ENCODE peak calls at places on chromosomes 13 and 19, in four cellular contexts. M, A, N and L are unnamed samples.

GRCh38 chr13:29901714-29902631 is 51.6 kb upstream of the UBL3 start:
- DNase-seq in N (peak), M (no peak), A (peak), L (no peak)

GRCh38 chr19:28990522-28990921 is 222.4 kb downstream of the UQCRFS1 start:
- DNase-seq in N (no peak), A (no peak), M (no peak), L (peak)

GRCh38 chr13:29423050-29423449 is 172.4 kb downstream of the SLC7A1 start:
- DNase-seq in A (no peak), N (no peak), M (no peak), L (no peak)

GRCh38 chr13:72489751-72490150 is 237.7 kb downstream of the MZT1 start:
- DNase-seq in N (no peak), M (no peak), A (no peak), L (no peak)

GRCh38 chr13:80224468-80224867 is 116.5 kb downstream of the SPRY2 start:
- DNase-seq in M (no peak), A (no peak), N (no peak), L (no peak)

GRCh38 chr13:25347156-25347555 is 24.6 kb upstream of the ATP8A2 start:
- DNase-seq in M (no peak), N (no peak), A (no peak), L (no peak)

GRCh38 chr13:50617134-50617721 is 226.3 kb downstream of the DLEU7 start:
- DNase-seq in M (no peak), A (no peak), N (no peak), L (no peak)

GRCh38 chr19:49210108-49210900 is 52.7 kb downstream of the TRPM4 start:
- DNase-seq in M (peak), N (no peak), A (no peak), L (peak)

GRCh38 chr13:98293570-98294142 is 116.6 kb upstream of the RNF113B start:
- DNase-seq in N (no peak), M (no peak), A (no peak), L (no peak)

GRCh38 chr13:38429916-38430315 is 80.3 kb downstream of the UFM1 start:
- DNase-seq in A (no peak), N (no peak), M (no peak), L (no peak)

GRCh38 chr13:51913421-51914136 is 51.8 kb downstream of the CCDC70 start:
- DNase-seq in N (no peak), A (no peak), M (no peak), L (peak)

GRCh38 chr13:44218501-44219240 is 155.0 kb upstream of the SERP2 start:
- DNase-seq in M (no peak), A (no peak), N (no peak), L (no peak)

GRCh38 chr19:18281082-18282020 is at the start of gene JUND:
- DNase-seq in N (peak), A (peak), M (peak), L (peak)

GRCh38 chr19:55638864-55639359 is 1.9 kb upstream of the ZNF580 start:
- DNase-seq in A (no peak), N (peak), M (no peak), L (peak)

GRCh38 chr13:88068316-88068715 is 397.1 kb downstream of the SLITRK5 start:
- DNase-seq in M (no peak), N (no peak), A (no peak), L (no peak)

GRCh38 chr13:113532156-113532806 is 41.8 kb upstream of the DCUN1D2 start:
- DNase-seq in A (no peak), M (peak), N (no peak), L (no peak)

GRCh38 chr13:111328111-111328802 is 7.8 kb downstream of the TEX29 start:
- DNase-seq in M (no peak), N (no peak), A (no peak), L (no peak)

GRCh38 chr19:4140237-4140711 is 13.2 kb upstream of the CREB3L3 start:
- DNase-seq in A (no peak), M (no peak), N (no peak), L (peak)

GRCh38 chr13:77565635-77566034 is 30.1 kb downstream of the SCEL start:
- DNase-seq in A (no peak), M (no peak), N (no peak), L (peak)

GRCh38 chr19:49591731-49592485 is 926 bp downstream of the PRR12 start:
- DNase-seq in N (peak), M (peak), A (no peak), L (peak)

GRCh38 chr19:32809754-32810153 is 59.8 kb downstream of the SLC7A9 start:
- DNase-seq in M (no peak), N (no peak), A (no peak), L (no peak)

GRCh38 chr19:55146648-55147218 is 2.3 kb downstream of the TNNT1 start:
- DNase-seq in A (no peak), N (no peak), M (no peak), L (no peak)

GRCh38 chr13:98839826-98840769 is 87.6 kb upstream of the SLC15A1 start:
- DNase-seq in N (no peak), A (no peak), M (peak), L (peak)

GRCh38 chr13:24008679-24009078 is 111.4 kb upstream of the C1QTNF9B start:
- DNase-seq in A (no peak), M (no peak), N (no peak), L (no peak)

GRCh38 chr13:28077231-28077630 is 23.1 kb downstream of the FLT3 start:
- DNase-seq in A (no peak), N (no peak), M (no peak), L (no peak)

GRCh38 chr13:66114127-66114526 is 1116.0 kb downstream of the PCDH9 start:
- DNase-seq in N (no peak), M (no peak), A (peak), L (no peak)

GRCh38 chr19:48344892-48345291 is 18.8 kb downstream of the TMEM143 start:
- DNase-seq in M (no peak), A (no peak), N (no peak), L (no peak)

GRCh38 chr13:44092053-44092452 is 212.3 kb downstream of the LACC1 start:
- DNase-seq in A (no peak), M (no peak), N (no peak), L (no peak)

GRCh38 chr13:21243045-21243842 is 66.8 kb downstream of the MRPL57 start:
- DNase-seq in N (no peak), A (no peak), M (no peak), L (no peak)

GRCh38 chr13:73860501-73860900 is 273.7 kb downstream of the KLF12 start:
- DNase-seq in M (no peak), A (no peak), N (no peak), L (no peak)